ENCODE peak calls at places on chromosomes 6 and 20, in four cellular contexts. F, J, I and E are unnamed samples.

GRCh38 chr6:159833997-159834601 is 34.0 kb downstream of the PNLDC1 start:
- DNase-seq in I (no peak), J (no peak), F (no peak), E (no peak)

GRCh38 chr20:38084425-38084951 is 50.9 kb downstream of the RPRD1B start:
- DNase-seq in F (no peak), J (no peak), I (no peak), E (no peak)

GRCh38 chr6:167153523-167153959 is 4.2 kb downstream of the GPR31 start:
- DNase-seq in I (no peak), J (no peak), F (no peak), E (no peak)

GRCh38 chr6:20876016-20876415 is 341.8 kb downstream of the CDKAL1 start:
- DNase-seq in J (no peak), I (no peak), F (no peak), E (no peak)

GRCh38 chr6:84549912-84550311 is 214.5 kb downstream of the TBX18 start:
- DNase-seq in J (no peak), I (no peak), F (no peak), E (no peak)

GRCh38 chr6:31112478-31112877 is at the start of gene C6orf15:
- DNase-seq in J (no peak), I (no peak), F (no peak), E (no peak)

GRCh38 chr6:164731539-164731938 is 577.9 kb downstream of the C6orf118 start:
- DNase-seq in J (no peak), I (no peak), F (no peak), E (no peak)

GRCh38 chr6:35663447-35664235 is 25.1 kb downstream of the FKBP5 start:
- DNase-seq in I (no peak), J (no peak), F (no peak), E (no peak)

GRCh38 chr6:107066697-107067659 is 39.0 kb downstream of the MTRES1 start:
- DNase-seq in F (no peak), J (no peak), I (no peak), E (no peak)

GRCh38 chr20:8309638-8310037 is 177.6 kb downstream of the PLCB1 start:
- DNase-seq in F (no peak), J (no peak), I (no peak), E (no peak)